ENCODE peak calls at places on chromosomes 16 and 17, in nine cellular contexts. X is Caco-2; N is A549; A is right lobe of liver; P is heart right ventricle; B is CD8-positive, alpha-beta memory T cell; I is transverse colon; Y is stomach; D is testis. S is an unnamed sample. For H3K9me3, the result is how much of the 10 kb centered on the place peaks cover.

GRCh38 chr16:72256398-72257048 is 84.6 kb upstream of the PMFBP1 start:
- DNase-seq in X (no peak), N (no peak), A (no peak), P (no peak), B (no peak), I (no peak), Y (no peak), D (no peak), S (no peak)

GRCh38 chr16:4142268-4142667 is 26.0 kb upstream of the ADCY9 start:
- DNase-seq in X (no peak), N (no peak), A (no peak), P (no peak), B (peak), I (no peak), Y (no peak), D (no peak), S (no peak)

GRCh38 chr16:9976641-9977040 is 205.6 kb downstream of the GRIN2A start:
- DNase-seq in X (no peak), N (no peak), A (no peak), P (no peak), B (no peak), I (no peak), Y (no peak), D (no peak), S (no peak)

GRCh38 chr17:82309656-82310570 is 7.5 kb downstream of the CD7 start:
- DNase-seq in X (peak), N (no peak), A (no peak), P (no peak), B (no peak), I (peak), Y (no peak), D (no peak), S (no peak)

GRCh38 chr16:24493859-24494258 is 45.5 kb upstream of the RBBP6 start:
- DNase-seq in X (no peak), N (no peak), A (no peak), P (no peak), B (no peak), I (no peak), Y (no peak), D (no peak), S (no peak)

GRCh38 chr17:6045621-6046357 is 24.4 kb upstream of the WSCD1 start:
- DNase-seq in X (no peak), N (no peak), A (no peak), P (no peak), B (no peak), I (no peak), Y (no peak), D (no peak), S (no peak)

GRCh38 chr16:67531247-67531646 is 2.6 kb downstream of the RIPOR1 start:
- DNase-seq in X (no peak), N (no peak), A (no peak), P (no peak), B (no peak), I (no peak), Y (no peak), D (no peak), S (peak)

GRCh38 chr17:390025-390424 is 37.4 kb upstream of the RPH3AL start:
- DNase-seq in X (no peak), N (no peak), A (no peak), P (no peak), B (no peak), I (no peak), Y (no peak), D (no peak), S (no peak)

GRCh38 chr17:70158581-70158980 is 10.8 kb upstream of the KCNJ2 start:
- DNase-seq in X (no peak), N (no peak), A (no peak), P (no peak), B (no peak), I (no peak), Y (no peak), D (no peak), S (no peak)

GRCh38 chr16:29154100-29154499 is 169.2 kb downstream of the LAT start:
- DNase-seq in X (no peak), N (no peak), A (no peak), P (no peak), B (no peak), I (no peak), Y (no peak), D (no peak), S (no peak)

GRCh38 chr16:52597772-52598483 is 51.0 kb upstream of the TOX3 start:
- DNase-seq in X (no peak), N (no peak), A (no peak), P (no peak), B (no peak), I (peak), Y (peak), D (no peak), S (no peak)

GRCh38 chr17:42744806-42745617 is at the start of gene EZH1:
- DNase-seq in X (peak), N (peak), A (peak), P (peak), B (peak), I (peak), Y (peak), D (peak), S (peak)

GRCh38 chr17:80491478-80492342 is 15.3 kb upstream of the NPTX1 start:
- DNase-seq in X (peak), N (no peak), A (no peak), P (no peak), B (no peak), I (no peak), Y (no peak), D (no peak), S (no peak)

GRCh38 chr17:73378974-73379470 is 67.2 kb upstream of the CDC42EP4 start:
- DNase-seq in X (no peak), N (no peak), A (no peak), P (no peak), B (no peak), I (no peak), Y (no peak), D (no peak), S (no peak)

GRCh38 chr17:979211-979538 is 401 bp downstream of the NXN start:
- DNase-seq in X (no peak), N (peak), A (peak), P (no peak), B (no peak), I (no peak), Y (no peak), D (no peak), S (no peak)

DNA sequence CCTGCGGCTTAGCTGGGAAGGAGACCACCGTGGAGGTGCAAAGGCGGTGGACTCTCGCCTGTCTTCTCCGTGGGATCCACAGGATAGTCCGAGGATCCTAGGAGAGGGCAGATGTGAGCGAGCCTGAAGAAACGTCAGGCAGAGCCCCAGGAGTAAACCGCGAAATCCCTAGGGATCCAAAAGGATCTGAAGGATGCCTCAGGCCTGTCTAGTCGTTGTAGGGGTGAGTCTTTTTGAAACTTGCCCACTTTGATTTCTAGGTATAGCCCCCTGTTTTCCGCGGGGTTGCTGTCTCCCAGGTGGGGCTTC is 576.5 kb downstream of the KCNJ18 start:
- DNase-seq in X (no peak), N (no peak), A (no peak), P (no peak), B (no peak), I (no peak), Y (peak), D (no peak), S (no peak)
- H3K9me3 ChIP-seq in X (under half), N (under half), A (under half), P (under half), B (under half), I (under half), Y (under half), D (under half), S (under half)

DNA sequence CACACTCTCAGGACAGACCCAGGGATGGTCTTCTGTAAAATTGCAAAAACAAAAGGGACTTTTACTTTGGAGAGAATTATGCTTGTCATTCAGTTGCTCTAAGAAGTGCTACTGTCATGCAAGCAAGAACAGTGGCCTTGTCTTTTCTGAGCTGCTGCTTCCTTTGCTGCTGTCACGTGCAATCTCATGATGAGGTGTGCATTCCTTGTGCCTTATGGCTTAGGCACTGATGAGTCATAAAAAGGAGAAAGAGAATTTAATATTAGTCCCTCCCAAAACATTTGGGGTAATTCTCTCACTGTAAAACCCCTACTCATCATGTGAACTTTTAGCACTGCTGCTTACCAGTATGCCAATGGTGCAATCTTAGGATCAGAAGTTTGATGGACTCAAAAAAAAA is 2051.3 kb downstream of the TP53TG3F start:
- DNase-seq in X (no peak), N (no peak), A (no peak), P (no peak), B (no peak), I (no peak), Y (no peak), D (no peak), S (no peak)
- H3K9me3 ChIP-seq in X (under half), N (under half), A (under half), P (under half), B (under half), I (under half), Y (under half), D (under half), S (under half)

GRCh38 chr16:35687781-35688180 is 2228.4 kb downstream of the TP53TG3F start:
- DNase-seq in X (no peak), N (no peak), A (no peak), P (no peak), B (no peak), I (no peak), Y (no peak), D (no peak), S (no peak)

GRCh38 chr16:35691057-35691456 is 2231.6 kb downstream of the TP53TG3F start:
- DNase-seq in X (no peak), N (no peak), A (no peak), P (no peak), B (no peak), I (no peak), Y (no peak), D (no peak), S (no peak)

GRCh38 chr16:35690413-35690812 is 2231.0 kb downstream of the TP53TG3F start:
- DNase-seq in X (no peak), N (no peak), A (no peak), P (no peak), B (no peak), I (no peak), Y (no peak), D (no peak), S (no peak)

GRCh38 chr16:35687071-35687470 is 2227.7 kb downstream of the TP53TG3F start:
- DNase-seq in X (no peak), N (no peak), A (no peak), P (no peak), B (no peak), I (no peak), Y (no peak), D (no peak), S (no peak)

DNA sequence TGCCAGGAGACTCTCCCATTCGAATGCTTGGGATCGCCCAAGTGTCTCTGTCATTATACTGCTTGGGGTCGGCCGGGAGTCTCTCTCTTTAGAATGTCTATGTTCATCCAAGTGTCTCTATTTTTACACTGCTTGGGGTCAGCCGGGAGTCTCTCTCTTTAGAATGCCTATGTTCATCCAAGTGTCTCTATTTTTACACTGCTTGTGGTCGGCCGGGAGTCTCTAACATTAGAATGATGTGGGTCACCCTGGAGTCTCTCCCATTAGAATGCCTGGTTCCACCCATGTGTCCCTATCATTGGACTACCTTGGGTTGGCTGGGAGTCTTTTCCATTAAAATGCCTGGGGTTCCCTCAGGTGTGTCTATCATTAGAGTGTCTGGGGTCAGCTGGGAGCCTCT is 2230.4 kb downstream of the TP53TG3F start:
- DNase-seq in X (no peak), N (no peak), A (no peak), P (no peak), B (no peak), I (no peak), Y (no peak), D (no peak), S (no peak)
- H3K9me3 ChIP-seq in X (under half), N (under half), A (under half), P (under half), B (under half), I (under half), Y (half or more), D (under half), S (under half)

DNA sequence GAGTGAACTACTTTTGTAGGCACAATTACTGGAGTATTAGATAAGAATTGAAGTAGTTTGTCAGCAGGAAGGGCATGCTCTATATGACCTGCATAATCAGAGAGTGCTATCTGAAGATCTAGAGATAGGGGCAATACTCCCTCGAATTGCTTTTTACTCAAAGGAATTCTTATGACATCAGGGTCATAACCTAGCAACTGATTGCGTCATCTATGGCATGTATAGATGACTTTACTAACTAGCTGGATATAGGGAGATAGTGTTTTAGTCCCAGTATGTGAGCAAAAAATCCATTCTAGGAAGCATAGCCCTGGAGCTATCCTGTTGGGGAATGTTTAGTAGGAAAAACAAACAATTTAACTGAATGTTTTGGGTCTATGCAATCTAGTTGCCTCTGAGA is 109.5 kb upstream of the ZNF267 start:
- DNase-seq in X (no peak), N (no peak), A (no peak), P (no peak), B (no peak), I (no peak), Y (no peak), D (no peak), S (no peak)
- H3K9me3 ChIP-seq in X (under half), N (half or more), A (under half), P (half or more), B (under half), I (half or more), Y (half or more), D (under half), S (half or more)

DNA sequence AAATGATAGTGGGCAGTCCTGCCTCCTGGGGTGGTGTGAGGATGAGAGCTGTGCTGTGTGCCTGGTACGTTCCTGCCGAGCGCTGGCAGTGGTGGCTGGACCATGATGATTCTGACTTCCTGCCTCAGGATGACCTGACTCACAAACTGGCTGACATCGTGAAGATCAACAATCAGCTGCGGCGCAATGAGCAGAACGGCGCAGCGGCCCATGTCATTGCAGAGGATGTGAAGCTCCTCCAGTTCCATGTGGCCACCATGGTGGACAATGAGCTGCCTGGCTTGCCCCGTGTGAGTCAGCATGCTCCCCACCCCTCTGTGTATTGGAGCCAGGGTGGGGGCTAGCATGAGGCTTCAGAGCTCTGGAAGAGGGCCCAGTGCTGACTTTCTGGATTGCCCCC is 13.1 kb downstream of the POLR2A start:
- DNase-seq in X (no peak), N (no peak), A (no peak), P (no peak), B (no peak), I (no peak), Y (no peak), D (no peak), S (no peak)
- H3K9me3 ChIP-seq in X (under half), N (under half), A (under half), P (under half), B (under half), I (under half), Y (under half), D (under half), S (under half)